ENCODE peak calls at places on chromosomes 11 and 22, in five cellular contexts. F is AG04450, T is skeletal muscle cell, W is BJ, B is fibroblast of lung. O is an unnamed sample.

GRCh38 chr11:101759771-101760450 is 154.9 kb upstream of the CEP126 start:
- DNase-seq in F (no peak), W (no peak), B (no peak), T (no peak), O (no peak)

GRCh38 chr11:789951-790350 is at the start of gene CEND1:
- DNase-seq in B (peak; percentile 34), F (no peak), W (no peak), T (no peak), O (no peak)

GRCh38 chr22:22884010-22884887 is 3.4 kb upstream of the IGLL5 start:
- DNase-seq in F (no peak), T (no peak), B (peak; percentile 12), W (no peak), O (peak; percentile 13)

GRCh38 chr22:45329536-45329936 is 19.8 kb downstream of the FAM118A start:
- DNase-seq in F (no peak), B (no peak), W (no peak), T (no peak), O (no peak)

GRCh38 chr11:9029477-9029876 is 25.7 kb upstream of the NRIP3 start:
- DNase-seq in B (no peak), W (no peak), F (no peak), T (no peak), O (no peak)

GRCh38 chr11:64844330-64845124 is at the start of gene CDC42BPG:
- DNase-seq in W (no peak), B (peak; percentile 53), F (no peak), T (no peak), O (no peak)

GRCh38 chr22:44496844-44497217 is 1.2 kb downstream of the RTL6 start:
- DNase-seq in T (no peak), F (no peak), W (no peak), B (no peak), O (no peak)

GRCh38 chr11:67154726-67155125 is 35.7 kb downstream of the KDM2A start:
- DNase-seq in W (no peak), F (no peak), B (no peak), T (no peak), O (no peak)

GRCh38 chr11:92735039-92735438 is 234.4 kb upstream of the MTNR1B start:
- DNase-seq in W (no peak), F (no peak), T (no peak), B (no peak), O (no peak)

GRCh38 chr11:67373916-67374570 is 645 bp upstream of the CLCF1 start:
- DNase-seq in T (peak; percentile 95), B (peak; percentile 99), F (peak; percentile 86), W (peak; percentile 89), O (peak; percentile 100)

GRCh38 chr11:43819926-43820325 is 60.7 kb upstream of the ALKBH3 start:
- DNase-seq in B (no peak), T (no peak), F (no peak), W (no peak), O (no peak)

GRCh38 chr22:48607901-48608650 is 1219.6 kb downstream of the BRD1 start:
- DNase-seq in W (no peak), B (peak; percentile 24), T (no peak), F (no peak), O (no peak)

GRCh38 chr11:106553304-106553703 is 465.0 kb downstream of the GUCY1A2 start:
- DNase-seq in W (no peak), F (no peak), B (no peak), T (no peak), O (no peak)

GRCh38 chr11:118921121-118921928 is 4.4 kb downstream of the BCL9L start:
- DNase-seq in F (no peak), W (no peak), B (peak; percentile 72), T (peak; percentile 80), O (no peak)

GRCh38 chr11:208917-209260 is 1.4 kb downstream of the RIC8A start:
- DNase-seq in W (no peak), T (no peak), F (no peak), B (no peak), O (no peak)

GRCh38 chr22:29727248-29727551 is 7.4 kb downstream of the CABP7 start:
- DNase-seq in T (no peak), W (no peak), B (no peak), F (no peak), O (no peak)

GRCh38 chr11:128497057-128497957 is 90.1 kb downstream of the ETS1 start:
- DNase-seq in W (peak; percentile 98), F (peak; percentile 95), B (peak; percentile 98), T (peak; percentile 93), O (peak; percentile 95)

GRCh38 chr22:20865869-20866445 is 7.2 kb downstream of the SNAP29 start:
- DNase-seq in W (no peak), T (no peak), F (no peak), B (no peak), O (no peak)

GRCh38 chr11:27277843-27278242 is 85.2 kb downstream of the CCDC34 start:
- DNase-seq in T (no peak), B (no peak), W (no peak), F (no peak), O (no peak)

GRCh38 chr11:10488121-10488580 is 33.1 kb downstream of the AMPD3 start:
- DNase-seq in B (peak; percentile 9), F (no peak), T (no peak), W (no peak), O (no peak)

GRCh38 chr11:33158596-33158995 is 2.7 kb downstream of the CSTF3 start:
- DNase-seq in B (no peak), W (no peak), T (no peak), F (no peak), O (no peak)
- H3K4me3 ChIP-seq in B (no peak overlapping the region), W (no peak overlapping the region), T (no peak overlapping the region), F (peak overlapping the region; percentile 35), O (peak overlapping the region; percentile 20)

DNA sequence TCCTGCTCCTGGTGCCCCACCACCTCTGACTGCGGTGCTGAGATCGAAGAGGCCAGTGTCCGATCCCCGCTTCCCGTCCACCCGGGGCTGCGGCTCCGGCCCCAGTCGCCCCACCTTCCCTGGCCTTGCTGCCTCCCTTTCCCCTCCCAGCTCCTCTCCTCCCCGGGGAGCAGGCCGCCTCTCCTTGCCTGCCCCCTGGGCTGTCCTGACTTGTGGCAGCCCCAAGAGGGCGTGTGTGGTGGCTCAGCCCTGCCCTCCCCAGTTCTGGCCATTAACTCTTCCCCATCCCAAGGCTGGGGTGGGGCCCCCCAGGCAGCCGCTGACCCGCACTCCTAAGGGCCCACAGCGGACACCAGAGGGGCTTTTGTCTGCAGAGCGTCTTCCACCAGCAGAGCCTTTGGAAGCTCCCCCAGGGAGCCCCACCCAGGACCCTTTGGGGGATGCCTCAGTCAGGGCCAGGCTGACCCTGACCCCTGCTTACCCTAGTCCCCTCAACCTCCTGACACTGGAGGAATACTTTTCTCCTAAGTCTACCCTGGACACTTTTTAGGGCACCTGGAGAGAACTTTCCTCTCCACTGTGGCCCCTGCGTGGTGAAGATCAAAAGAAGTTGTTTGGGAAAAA is 16.7 kb downstream of the RTN4RL2 start:
- DNase-seq in W (no peak), F (no peak), B (peak; percentile 36), T (no peak), O (no peak)
- H3K4me3 ChIP-seq in W (peak overlapping the region; percentile 38), F (peak overlapping the region; percentile 29), B (peak overlapping the region; percentile 25), T (peak overlapping the region; percentile 28), O (peak overlapping the region; percentile 14)

DNA sequence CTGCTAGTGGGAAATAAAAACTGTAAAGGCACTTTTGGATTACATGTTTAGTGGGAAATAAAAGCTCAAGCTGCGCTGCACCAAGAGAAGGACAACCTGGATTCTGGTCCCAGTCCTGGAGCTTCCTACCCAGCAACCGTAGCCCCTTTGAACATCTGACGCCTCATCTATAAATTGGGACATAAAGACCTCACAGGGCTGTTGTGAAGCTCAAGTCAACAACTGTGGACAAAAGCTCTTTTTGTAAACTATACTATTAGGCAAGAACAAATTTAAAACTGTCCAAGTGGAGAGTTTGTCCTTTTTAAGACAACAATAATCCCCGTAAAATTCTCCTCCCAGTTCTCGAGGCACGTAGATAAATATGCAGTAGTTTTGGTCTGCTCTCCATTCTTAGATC is 17.6 kb upstream of the PCF11 start:
- DNase-seq in W (no peak), T (no peak), B (no peak), F (no peak), O (no peak)
- H3K4me3 ChIP-seq in W (no peak overlapping the region), T (no peak overlapping the region), B (no peak overlapping the region), F (no peak overlapping the region), O (no peak overlapping the region)

DNA sequence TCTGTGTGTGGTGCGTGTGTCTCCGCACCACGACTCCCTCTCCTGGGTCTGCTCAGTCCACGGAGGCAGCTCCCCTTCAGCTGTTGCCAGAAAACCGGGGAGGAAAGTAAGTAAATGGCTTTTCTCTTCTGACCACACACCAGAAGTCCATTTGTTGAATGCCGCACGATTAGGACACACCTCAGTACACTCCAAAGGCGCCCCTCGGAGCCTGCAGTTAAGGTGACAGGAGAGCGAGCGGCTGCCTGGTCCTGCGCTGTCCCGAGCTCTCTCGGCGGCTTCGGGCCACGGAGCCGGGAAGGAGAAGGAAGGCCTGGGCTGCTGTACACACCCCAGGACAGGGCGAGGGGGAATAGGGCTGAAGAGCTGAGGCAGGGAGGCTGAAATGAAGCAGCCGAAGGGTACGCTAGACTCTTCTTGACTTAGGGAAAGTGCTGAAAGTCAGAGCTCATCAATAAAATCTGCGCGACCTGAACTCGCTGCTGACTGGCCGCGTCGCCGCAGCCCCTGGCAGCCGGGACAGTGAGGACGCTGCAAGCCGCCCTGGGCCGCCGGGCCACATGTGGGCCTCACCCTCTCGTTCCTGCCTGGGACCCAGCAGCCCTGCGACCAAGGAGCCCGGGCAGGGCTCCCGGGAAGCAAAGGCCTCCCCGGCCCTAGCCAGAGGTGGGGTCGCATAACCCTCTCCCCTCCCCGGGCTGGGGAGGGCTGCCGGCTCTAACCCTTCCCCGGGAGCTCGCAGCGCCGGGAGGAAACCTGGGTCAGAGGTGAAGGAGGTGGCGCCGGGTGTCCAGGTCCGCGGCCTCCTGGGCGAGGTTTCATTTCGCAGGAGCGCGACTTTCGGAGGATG is 1.5 kb upstream of the PAX6 start:
- DNase-seq in T (no peak), B (peak; percentile 66), W (no peak), F (no peak), O (no peak)
- H3K4me3 ChIP-seq in T (peak overlapping the region; percentile 29), B (peak overlapping the region; percentile 38), W (peak overlapping the region; percentile 20), F (peak overlapping the region; percentile 2), O (peak overlapping the region; percentile 55)

O was measured in epithelial cell of proximal tubule.